ENCODE peak calls at places on chromosomes 5 and 9, in nine cellular contexts. S, T, Q, I, O, Y, P, V and U are unnamed samples.

GRCh38 chr5:173234129-173234793 is 745 bp downstream of the NKX2-5 start:
- DNase-seq in S (no peak), T (no peak), Q (no peak), I (no peak), O (no peak), Y (no peak), P (no peak), V (no peak), U (no peak)

GRCh38 chr5:157535042-157535865 is 40.3 kb downstream of the ADAM19 start:
- DNase-seq in S (no peak), T (no peak), Q (no peak), I (no peak), O (no peak), Y (peak; percentile 69), P (no peak), V (peak; percentile 44), U (no peak)

GRCh38 chr5:31194458-31194808 is 947 bp downstream of the CDH6 start:
- DNase-seq in S (no peak), T (no peak), Q (no peak), I (no peak), O (no peak), Y (peak; percentile 18), P (no peak), V (peak; percentile 17), U (no peak)

GRCh38 chr5:175107028-175107588 is 336.9 kb downstream of the DRD1 start:
- DNase-seq in S (no peak), T (no peak), Q (no peak), I (no peak), O (no peak), Y (no peak), P (no peak), V (no peak), U (no peak)

GRCh38 chr5:116360008-116360853 is 214.4 kb downstream of the SEMA6A start:
- DNase-seq in S (peak; percentile 27), T (no peak), Q (no peak), I (no peak), O (no peak), Y (no peak), P (peak; percentile 89), V (no peak), U (no peak)

GRCh38 chr9:34121996-34122395 is 4.5 kb downstream of the DCAF12 start:
- DNase-seq in S (no peak), T (no peak), Q (no peak), I (no peak), O (no peak), Y (no peak), P (no peak), V (no peak), U (no peak)

GRCh38 chr5:157484768-157485167 is 24.8 kb downstream of the NIPAL4 start:
- DNase-seq in S (no peak), T (no peak), Q (peak; percentile 84), I (no peak), O (no peak), Y (peak; percentile 45), P (no peak), V (no peak), U (peak; percentile 65)

GRCh38 chr9:20854444-20854843 is 170.4 kb downstream of the FOCAD start:
- DNase-seq in S (no peak), T (no peak), Q (no peak), I (no peak), O (no peak), Y (peak; percentile 93), P (no peak), V (no peak), U (no peak)

GRCh38 chr5:136137497-136138220 is 5.0 kb downstream of the SMAD5 start:
- DNase-seq in S (no peak), T (no peak), Q (no peak), I (no peak), O (no peak), Y (no peak), P (no peak), V (no peak), U (no peak)

GRCh38 chr5:91468643-91469422 is 85.7 kb upstream of the ARRDC3 start:
- DNase-seq in S (peak; percentile 14), T (no peak), Q (no peak), I (no peak), O (no peak), Y (peak; percentile 4), P (no peak), V (peak; percentile 19), U (peak; percentile 21)

GRCh38 chr5:84885479-84886258 is 501.0 kb upstream of the EDIL3 start:
- DNase-seq in S (no peak), T (no peak), Q (no peak), I (no peak), O (no peak), Y (peak; percentile 97), P (peak; percentile 80), V (peak; percentile 35), U (peak; percentile 10)

GRCh38 chr9:133938086-133938485 is 54.0 kb downstream of the VAV2 start:
- DNase-seq in S (no peak), T (no peak), Q (no peak), I (no peak), O (no peak), Y (no peak), P (no peak), V (no peak), U (no peak)

GRCh38 chr9:14300588-14300987 is 13.4 kb downstream of the NFIB start:
- DNase-seq in S (no peak), T (no peak), Q (no peak), I (no peak), O (no peak), Y (no peak), P (no peak), V (no peak), U (no peak)

GRCh38 chr5:142846402-142846801 is 76.2 kb downstream of the ARHGAP26 start:
- DNase-seq in S (no peak), T (no peak), Q (no peak), I (no peak), O (no peak), Y (no peak), P (no peak), V (no peak), U (no peak)

GRCh38 chr9:16057541-16057940 is 504.7 kb downstream of the CCDC171 start:
- DNase-seq in S (no peak), T (no peak), Q (no peak), I (no peak), O (no peak), Y (no peak), P (no peak), V (no peak), U (no peak)

GRCh38 chr5:43281840-43282658 is 31.2 kb downstream of the HMGCS1 start:
- DNase-seq in S (no peak), T (no peak), Q (no peak), I (no peak), O (no peak), Y (peak; percentile 27), P (no peak), V (peak; percentile 91), U (no peak)

GRCh38 chr9:126613656-126614055 is at the start of gene LMX1B:
- DNase-seq in S (peak; percentile 36), T (no peak), Q (no peak), I (peak; percentile 60), O (no peak), Y (peak; percentile 56), P (no peak), V (no peak), U (peak; percentile 56)

GRCh38 chr5:1311443-1312055 is 16.7 kb upstream of the TERT start:
- DNase-seq in S (no peak), T (no peak), Q (no peak), I (no peak), O (no peak), Y (no peak), P (no peak), V (no peak), U (no peak)